ENCODE peak calls at places on chromosomes 6 and 20, in eight cellular contexts. K is heart right ventricle, W is GM23248, G is lower lobe of right lung, S is thyroid gland, C is cardiac muscle cell, Q is stomach, L is left ventricle myocardium inferior. T is an unnamed sample.
A peak's percentile ranks its signal among the peaks of the same experiment; 100 is the strongest.

GRCh38 chr20:35048739-35049138 is 43.9 kb downstream of the TRPC4AP start:
- DNase-seq in K (no peak), W (no peak), G (no peak), S (no peak), C (no peak), Q (no peak), L (no peak), T (no peak)

GRCh38 chr20:2713285-2713684 is 20.7 kb downstream of the EBF4 start:
- DNase-seq in K (no peak), W (no peak), G (no peak), S (no peak), C (no peak), Q (no peak), L (no peak), T (no peak)

GRCh38 chr6:160510199-160510598 is 153.9 kb downstream of the LPA start:
- DNase-seq in K (no peak), W (peak; percentile 40), G (no peak), S (no peak), C (peak; percentile 49), Q (no peak), L (no peak), T (no peak)

GRCh38 chr6:7505196-7505699 is 36.2 kb upstream of the DSP start:
- DNase-seq in K (no peak), W (peak; percentile 89), G (no peak), S (peak; percentile 86), C (peak; percentile 60), Q (peak; percentile 58), L (no peak), T (no peak)

GRCh38 chr6:161233986-161234620 is 39.8 kb downstream of the AGPAT4 start:
- DNase-seq in K (peak; percentile 56), W (peak; percentile 93), G (no peak), S (peak; percentile 19), C (peak; percentile 94), Q (peak; percentile 37), L (peak; percentile 53), T (peak; percentile 86)

GRCh38 chr6:9957330-9957729 is 457.5 kb downstream of the TFAP2A start:
- DNase-seq in K (no peak), W (no peak), G (no peak), S (no peak), C (no peak), Q (no peak), L (no peak), T (no peak)

GRCh38 chr20:50646483-50646996 is 44.8 kb downstream of the RIPOR3 start:
- DNase-seq in K (no peak), W (peak; percentile 63), G (no peak), S (no peak), C (peak; percentile 78), Q (no peak), L (no peak), T (no peak)

GRCh38 chr20:14561733-14562132 is 224.3 kb upstream of the FLRT3 start:
- DNase-seq in K (no peak), W (peak; percentile 61), G (no peak), S (no peak), C (peak; percentile 0), Q (no peak), L (no peak), T (no peak)

GRCh38 chr20:37935435-37935834 is 32.5 kb downstream of the VSTM2L start:
- DNase-seq in K (no peak), W (no peak), G (no peak), S (no peak), C (peak; percentile 17), Q (no peak), L (no peak), T (no peak)

GRCh38 chr6:96862560-96862959 is 25.3 kb upstream of the GPR63 start:
- DNase-seq in K (no peak), W (no peak), G (no peak), S (no peak), C (no peak), Q (no peak), L (no peak), T (no peak)

GRCh38 chr6:30483677-30484279 is 5.5 kb upstream of the HLA-E start:
- DNase-seq in K (no peak), W (peak; percentile 81), G (no peak), S (peak; percentile 20), C (peak; percentile 84), Q (no peak), L (no peak), T (no peak)

GRCh38 chr6:10719386-10720228 is 3.3 kb upstream of the TMEM14C start:
- DNase-seq in K (peak; percentile 44), W (peak; percentile 30), G (no peak), S (peak; percentile 17), C (peak; percentile 25), Q (no peak), L (peak; percentile 55), T (no peak)

GRCh38 chr20:17615645-17616479 is 46.0 kb downstream of the DSTN start:
- DNase-seq in K (no peak), W (no peak), G (peak; percentile 49), S (peak; percentile 1), C (no peak), Q (peak; percentile 25), L (no peak), T (peak; percentile 69)

GRCh38 chr6:5181494-5182287 is 79.1 kb downstream of the LYRM4 start:
- DNase-seq in K (no peak), W (no peak), G (no peak), S (no peak), C (peak; percentile 49), Q (no peak), L (no peak), T (no peak)

GRCh38 chr6:124441430-124441829 is 520.8 kb upstream of the RNF217 start:
- DNase-seq in K (no peak), W (no peak), G (no peak), S (peak; percentile 3), C (no peak), Q (no peak), L (no peak), T (no peak)

GRCh38 chr6:130529569-130530149 is 163.8 kb downstream of the TMEM200A start:
- DNase-seq in K (no peak), W (no peak), G (no peak), S (no peak), C (no peak), Q (no peak), L (no peak), T (no peak)

GRCh38 chr6:138722425-138723371 is 50.9 kb upstream of the CCDC28A start:
- DNase-seq in K (no peak), W (peak; percentile 46), G (no peak), S (no peak), C (peak; percentile 42), Q (no peak), L (no peak), T (no peak)

GRCh38 chr20:8365634-8366033 is 233.6 kb downstream of the PLCB1 start:
- DNase-seq in K (no peak), W (no peak), G (no peak), S (no peak), C (no peak), Q (no peak), L (no peak), T (no peak)

DNA sequence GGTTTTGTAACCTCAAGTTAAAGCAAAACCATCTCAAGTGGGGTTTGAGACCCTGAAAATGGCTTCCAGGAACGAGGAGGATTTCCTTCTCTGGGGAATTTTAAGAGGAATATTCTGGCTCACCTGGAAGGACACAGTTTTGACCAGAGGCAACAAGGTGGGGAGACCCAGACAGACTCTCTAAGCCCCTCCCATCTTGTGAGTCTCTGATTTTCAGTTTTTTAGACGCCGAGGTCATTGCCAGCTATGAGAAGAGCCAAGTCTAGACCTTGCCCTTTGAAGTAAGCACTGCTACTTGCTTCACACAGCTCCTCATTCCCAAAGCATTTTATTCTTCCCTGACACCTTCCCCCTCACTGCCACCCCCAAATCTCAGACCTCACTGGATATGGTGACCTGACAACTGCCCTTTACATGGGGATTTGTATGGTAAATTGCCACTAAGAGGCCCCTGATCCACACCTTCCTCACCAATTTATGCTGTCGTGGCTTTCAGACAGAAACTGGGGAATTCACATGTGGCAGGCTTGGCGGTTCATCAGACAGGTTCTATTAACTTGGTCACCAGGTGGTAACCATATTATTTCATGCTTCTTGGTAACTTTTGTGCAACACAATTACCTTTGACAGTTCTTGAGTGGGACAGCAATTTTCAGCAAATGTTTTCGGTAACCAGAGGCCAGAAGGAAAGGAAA is 116.2 kb downstream of the ISM1 start:
- DNase-seq in K (no peak), W (no peak), G (no peak), S (no peak), C (no peak), Q (no peak), L (no peak), T (no peak)
- H3K4me3 ChIP-seq in K (no peak overlapping the region), W (no peak overlapping the region), G (no peak overlapping the region), S (no peak overlapping the region), C (no peak overlapping the region), Q (no peak overlapping the region), L (no peak overlapping the region), T (no peak overlapping the region)

GRCh38 chr20:59576216-59576953 is 28.0 kb upstream of the PHACTR3 start:
- DNase-seq in K (no peak), W (no peak), G (no peak), S (no peak), C (no peak), Q (no peak), L (no peak), T (no peak)
- H3K27me3 ChIP-seq in K (peaks cover 72% of the 10 kb centered on the region), W (peaks cover 44% of the 10 kb centered on the region), G (peaks cover 47% of the 10 kb centered on the region), S (peaks cover 7% of the 10 kb centered on the region), C (peaks cover 42% of the 10 kb centered on the region), Q (peaks cover 11% of the 10 kb centered on the region), L (peaks cover 68% of the 10 kb centered on the region), T (peaks cover 92% of the 10 kb centered on the region)

GRCh38 chr6:152471459-152472070 is 165.6 kb downstream of the SYNE1 start:
- DNase-seq in K (no peak), W (peak; percentile 72), G (no peak), S (peak; percentile 41), C (no peak), Q (no peak), L (no peak), T (no peak)
- H3K4me3 ChIP-seq in K (no peak overlapping the region), W (peak overlapping the region; percentile 72), G (peak overlapping the region; percentile 20), S (peak overlapping the region; percentile 13), C (no peak overlapping the region), Q (no peak overlapping the region), L (peak overlapping the region; percentile 13), T (peak overlapping the region; percentile 41)

GRCh38 chr20:46157625-46158024 is 39.5 kb downstream of the CD40 start:
- DNase-seq in K (no peak), W (no peak), G (no peak), S (no peak), C (no peak), Q (no peak), L (no peak), T (no peak)

GRCh38 chr20:46157076-46157592 is 39.0 kb downstream of the CD40 start:
- DNase-seq in K (no peak), W (no peak), G (no peak), S (no peak), C (no peak), Q (no peak), L (no peak), T (no peak)

GRCh38 chr20:46152824-46153586 is 34.9 kb downstream of the CD40 start:
- DNase-seq in K (no peak), W (no peak), G (no peak), S (no peak), C (no peak), Q (no peak), L (no peak), T (no peak)

GRCh38 chr20:46156065-46156464 is 38.0 kb downstream of the CD40 start:
- DNase-seq in K (no peak), W (no peak), G (no peak), S (no peak), C (no peak), Q (no peak), L (no peak), T (no peak)

DNA sequence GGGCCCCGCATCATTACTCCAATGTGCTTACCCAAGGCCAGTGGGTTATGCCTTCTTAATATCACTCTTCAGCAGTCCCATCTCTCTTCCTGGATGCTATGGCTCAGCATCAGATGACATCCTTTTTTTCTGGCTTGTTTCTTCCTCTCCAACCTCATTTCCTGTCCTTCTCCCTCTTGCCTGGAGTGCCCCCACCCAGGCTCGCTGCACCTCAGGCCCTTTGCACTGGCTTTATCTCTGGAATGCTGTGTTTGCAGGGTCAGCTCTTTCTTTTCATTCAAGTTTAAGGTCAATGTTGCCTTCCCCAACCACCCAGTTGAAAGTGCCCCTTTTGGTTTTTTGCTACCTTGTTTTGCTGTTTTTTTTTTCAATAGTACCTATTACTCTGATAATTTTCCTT is 36.7 kb downstream of the CD40 start:
- DNase-seq in K (no peak), W (no peak), G (no peak), S (no peak), C (no peak), Q (no peak), L (no peak), T (no peak)
- H3K27me3 ChIP-seq in K (peaks cover 23% of the 10 kb centered on the region), W (peaks cover 14% of the 10 kb centered on the region), G (peaks cover 40% of the 10 kb centered on the region), S (no peaks in the 10 kb centered on the region), C (no peaks in the 10 kb centered on the region), Q (no peaks in the 10 kb centered on the region), L (peaks cover 100% of the 10 kb centered on the region), T (no peaks in the 10 kb centered on the region)

T was measured in tibial artery.